ENCODE peak calls at places on chromosomes 11 and 22, in nine cellular contexts. E is neuronal stem cell; C is cardiac muscle cell; Q is CD8-positive, alpha-beta T cell; D is heart right ventricle; W is GM23248; M is tibial nerve; T is CD8-positive, alpha-beta memory T cell; L is left ventricle myocardium inferior. K is an unnamed sample. For H3K36me3 and H3K27me3, the result is how much of the 10 kb centered on the place peaks cover.

GRCh38 chr22:43911351-43911750 is 12.3 kb upstream of the PNPLA3 start:
- DNase-seq in E (no peak), C (no peak), Q (no peak), D (no peak), W (no peak), M (no peak), T (no peak), L (no peak), K (no peak)

GRCh38 chr11:8959546-8960166 is 4.6 kb downstream of the TMEM9B start:
- DNase-seq in E (peak), C (peak), Q (no peak), D (no peak), W (peak), M (peak), T (no peak), L (no peak), K (peak)

GRCh38 chr11:61183645-61184044 is 19.7 kb upstream of the PGA3 start:
- DNase-seq in E (no peak), C (no peak), Q (no peak), D (no peak), W (no peak), M (no peak), T (no peak), L (no peak), K (no peak)

GRCh38 chr11:130631119-130631518 is 182.7 kb downstream of the ADAMTS15 start:
- DNase-seq in E (no peak), C (peak), Q (no peak), D (no peak), W (peak), M (no peak), T (no peak), L (no peak), K (peak)

GRCh38 chr11:2996976-2997375 is 4.8 kb upstream of the NAP1L4 start:
- DNase-seq in E (no peak), C (no peak), Q (no peak), D (no peak), W (no peak), M (no peak), T (no peak), L (no peak), K (no peak)

GRCh38 chr22:29202231-29203192 is 3.2 kb upstream of the EMID1 start:
- DNase-seq in E (no peak), C (peak), Q (peak), D (peak), W (no peak), M (peak), T (peak), L (peak), K (peak)

GRCh38 chr11:102846292-102846691 is 2.9 kb upstream of the MMP3 start:
- DNase-seq in E (no peak), C (no peak), Q (no peak), D (no peak), W (no peak), M (no peak), T (no peak), L (no peak), K (no peak)

GRCh38 chr11:133078591-133079179 is 453.6 kb downstream of the OPCML start:
- DNase-seq in E (peak), C (peak), Q (no peak), D (peak), W (peak), M (peak), T (no peak), L (no peak), K (no peak)

GRCh38 chr11:76246271-76246933 is 40.1 kb upstream of the WNT11 start:
- DNase-seq in E (no peak), C (no peak), Q (no peak), D (no peak), W (no peak), M (no peak), T (no peak), L (no peak), K (no peak)

GRCh38 chr11:71252782-71253730 is 679 bp upstream of the SHANK2 start:
- DNase-seq in E (no peak), C (peak), Q (no peak), D (no peak), W (peak), M (no peak), T (no peak), L (no peak), K (no peak)

GRCh38 chr22:29313126-29314071 is 2.1 kb downstream of the RASL10A start:
- DNase-seq in E (no peak), C (peak), Q (no peak), D (peak), W (peak), M (no peak), T (no peak), L (no peak), K (peak)

GRCh38 chr22:26448941-26449340 is 19.9 kb downstream of the ASPHD2 start:
- DNase-seq in E (no peak), C (no peak), Q (no peak), D (no peak), W (no peak), M (no peak), T (no peak), L (no peak), K (no peak)
- H3K36me3 ChIP-seq in E (under half), C (under half), Q (under half), D (under half), W (under half), M (under half), T (under half), L (under half), K (under half)

GRCh38 chr11:119863236-119863635 is 134.2 kb upstream of the NECTIN1 start:
- DNase-seq in E (no peak), C (no peak), Q (no peak), D (no peak), W (no peak), M (no peak), T (no peak), L (no peak), K (no peak)
- H3K27me3 ChIP-seq in E (under half), C (under half), Q (under half), D (under half), W (half or more), M (under half), T (under half), L (half or more), K (under half)

GRCh38 chr11:107538821-107539220 is 26.7 kb downstream of the ALKBH8 start:
- DNase-seq in E (no peak), C (no peak), Q (no peak), D (no peak), W (no peak), M (no peak), T (no peak), L (no peak), K (no peak)
- H3K27ac ChIP-seq in E (no peak), C (no peak), Q (no peak), D (no peak), W (no peak), M (no peak), T (no peak), L (no peak), K (no peak)

DNA sequence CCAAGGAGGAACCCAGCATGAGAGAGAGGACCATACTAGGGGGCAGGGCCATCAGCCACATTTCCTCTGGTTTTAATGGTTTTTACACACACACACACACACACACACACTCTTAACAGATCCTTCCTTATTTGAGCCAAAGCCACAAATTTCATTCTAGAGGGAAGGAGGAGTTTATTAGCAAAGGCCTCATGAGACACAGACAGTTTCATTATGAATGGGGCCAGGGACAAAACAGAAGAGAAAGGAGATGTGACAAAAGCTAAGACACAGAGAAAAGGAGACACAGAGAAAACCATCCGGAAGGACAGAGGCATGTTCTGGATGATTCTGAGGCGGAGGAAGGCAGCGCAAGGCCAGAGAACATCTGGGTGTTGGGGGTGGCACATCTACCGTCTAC is 32.2 kb upstream of the ARFGAP3 start:
- DNase-seq in E (no peak), C (no peak), Q (no peak), D (no peak), W (no peak), M (peak), T (no peak), L (no peak), K (no peak)
- H3K36me3 ChIP-seq in E (half or more), C (under half), Q (under half), D (under half), W (under half), M (under half), T (under half), L (half or more), K (half or more)

GRCh38 chr11:64292458-64293254 is 1.6 kb downstream of the KCNK4 start:
- DNase-seq in E (no peak), C (no peak), Q (no peak), D (no peak), W (no peak), M (no peak), T (no peak), L (no peak), K (no peak)
- H3K27me3 ChIP-seq in E (half or more), C (half or more), Q (under half), D (half or more), W (under half), M (under half), T (half or more), L (half or more), K (half or more)

DNA sequence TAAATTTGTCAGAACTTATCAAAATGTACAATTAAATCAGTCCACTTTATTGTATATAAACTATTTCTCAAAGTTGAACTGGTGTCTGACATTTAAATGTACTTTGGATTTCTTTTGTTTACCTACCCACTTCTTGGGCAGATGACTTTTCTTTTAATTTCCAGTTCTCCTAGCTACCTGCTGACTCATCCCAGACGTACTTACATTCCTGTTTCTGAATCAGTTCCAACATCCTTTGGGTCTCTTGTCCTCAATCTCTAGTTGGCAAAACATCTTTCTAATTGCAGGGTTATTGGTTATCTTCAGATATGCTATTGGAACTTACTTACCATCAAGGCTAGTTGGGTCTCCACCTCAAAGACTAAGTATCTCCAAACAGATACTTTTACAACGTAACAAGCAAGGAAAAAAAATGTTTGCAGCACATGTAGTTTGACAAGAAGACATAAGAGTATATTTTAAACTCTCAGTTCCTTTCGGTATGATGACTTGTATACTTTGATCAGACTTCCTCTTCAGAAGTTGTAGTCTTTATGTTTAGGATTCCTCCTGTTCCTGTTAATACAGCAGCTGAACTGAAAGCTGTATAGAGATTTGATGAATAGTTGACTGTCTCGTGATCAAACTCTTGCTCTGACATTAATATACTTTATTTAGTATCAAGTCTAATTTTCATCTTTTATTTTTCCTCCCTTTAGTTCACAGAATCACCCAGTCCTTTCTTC is 43.2 kb downstream of the PACS1 start:
- DNase-seq in E (no peak), C (peak), Q (no peak), D (no peak), W (peak), M (no peak), T (no peak), L (no peak), K (no peak)
- H3K27ac ChIP-seq in E (no peak), C (no peak), Q (no peak), D (no peak), W (peak), M (no peak), T (no peak), L (peak), K (peak)

GRCh38 chr11:68355471-68355870 is 43.1 kb downstream of the LRP5 start:
- DNase-seq in E (no peak), C (no peak), Q (no peak), D (no peak), W (no peak), M (no peak), T (no peak), L (no peak), K (no peak)

GRCh38 chr11:68357568-68357967 is 45.2 kb downstream of the LRP5 start:
- DNase-seq in E (no peak), C (no peak), Q (no peak), D (no peak), W (no peak), M (no peak), T (no peak), L (no peak), K (no peak)

GRCh38 chr11:68361702-68362101 is 49.3 kb downstream of the LRP5 start:
- DNase-seq in E (no peak), C (no peak), Q (no peak), D (no peak), W (no peak), M (no peak), T (no peak), L (no peak), K (no peak)

GRCh38 chr11:68354181-68354872 is 41.9 kb downstream of the LRP5 start:
- DNase-seq in E (no peak), C (peak), Q (no peak), D (peak), W (peak), M (peak), T (no peak), L (peak), K (peak)

GRCh38 chr11:68358416-68358815 is 46.0 kb downstream of the LRP5 start:
- DNase-seq in E (no peak), C (peak), Q (no peak), D (no peak), W (no peak), M (no peak), T (no peak), L (no peak), K (no peak)
- H3K36me3 ChIP-seq in E (half or more), C (under half), Q (under half), D (under half), W (under half), M (under half), T (under half), L (under half), K (under half)

DNA sequence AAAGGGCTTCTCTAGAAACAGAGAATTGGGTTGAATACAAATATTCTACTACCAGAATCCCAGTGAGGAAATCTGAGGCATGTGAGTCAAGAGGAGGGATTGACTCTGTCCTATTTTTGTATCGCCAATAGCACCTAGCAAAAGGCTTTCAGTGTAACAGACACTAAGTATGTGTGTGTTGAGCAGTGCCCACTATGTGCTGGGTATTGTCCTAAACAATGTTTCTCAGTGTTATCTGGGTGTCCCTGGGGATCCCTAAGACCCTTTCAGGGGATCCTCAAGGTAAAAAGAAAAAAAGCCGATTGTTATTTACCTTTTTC is 21.0 kb upstream of the RBFOX2 start:
- DNase-seq in E (no peak), C (no peak), Q (no peak), D (no peak), W (no peak), M (no peak), T (no peak), L (no peak), K (no peak)
- H3K27me3 ChIP-seq in E (under half), C (under half), Q (under half), D (under half), W (under half), M (under half), T (under half), L (under half), K (under half)

DNA sequence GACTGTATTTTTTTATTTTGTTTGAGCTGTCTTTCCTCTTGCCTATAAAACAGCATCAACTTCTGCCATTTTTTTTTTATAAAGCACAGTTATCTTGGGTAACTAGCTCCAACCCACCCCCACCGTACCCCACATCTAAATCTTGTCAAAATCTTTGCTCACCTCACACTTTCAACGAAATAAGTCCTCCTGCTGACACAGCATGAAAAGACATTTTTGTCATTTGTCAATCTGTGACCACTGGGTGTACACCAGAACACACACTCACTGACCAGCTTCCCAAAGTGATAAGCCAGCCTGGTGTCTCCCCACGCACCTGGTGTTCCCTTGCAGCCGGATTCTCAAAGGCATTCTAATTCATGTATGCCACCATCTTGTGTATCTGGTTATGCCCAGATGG is 1.7 kb upstream of the TECTA start:
- DNase-seq in E (no peak), C (no peak), Q (no peak), D (no peak), W (no peak), M (no peak), T (no peak), L (no peak), K (no peak)
- H3K27ac ChIP-seq in E (no peak), C (no peak), Q (no peak), D (no peak), W (no peak), M (no peak), T (no peak), L (no peak), K (no peak)

K was measured in SJSA1.